ENCODE peak calls at places on chromosomes 11 and 22, in seven cellular contexts. F is neuronal stem cell, R is mesendoderm, D is IMR-90, U is H9, H is H1, Q is trophoblast cell. B is an unnamed sample.

GRCh38 chr22:49269371-49269770 is 558.3 kb downstream of the BRD1 start:
- DNase-seq in D (no peak), R (peak; percentile 57), H (peak; percentile 53), F (no peak), U (peak; percentile 79), Q (no peak), B (no peak)

GRCh38 chr11:103878646-103879045 is 157.8 kb upstream of the DDI1 start:
- DNase-seq in Q (no peak), U (no peak), R (no peak), F (no peak), H (no peak), D (no peak), B (no peak)

GRCh38 chr11:68269414-68270081 is 2.2 kb downstream of the C11orf24 start:
- DNase-seq in D (peak; percentile 92), H (no peak), R (peak; percentile 48), Q (peak; percentile 87), F (no peak), U (peak; percentile 14), B (peak; percentile 90)

GRCh38 chr22:32880906-32881596 is 79.5 kb downstream of the TIMP3 start:
- DNase-seq in F (no peak), H (no peak), Q (no peak), R (peak; percentile 81), D (peak; percentile 73), U (no peak), B (peak; percentile 82)

GRCh38 chr11:76624515-76625379 is 45.8 kb downstream of the LRRC32 start:
- DNase-seq in R (peak; percentile 96), H (no peak), D (no peak), U (no peak), F (no peak), Q (no peak), B (no peak)

GRCh38 chr11:112797653-112798293 is 163.4 kb upstream of the NCAM1 start:
- DNase-seq in F (peak; percentile 35), D (no peak), H (peak; percentile 43), Q (peak; percentile 51), U (peak; percentile 82), R (peak; percentile 84), B (peak; percentile 6)

GRCh38 chr11:84993386-84993785 is 633.8 kb downstream of the DLG2 start:
- DNase-seq in U (peak; percentile 58), F (no peak), D (no peak), R (peak; percentile 75), H (peak; percentile 7), Q (no peak), B (no peak)

GRCh38 chr22:17303840-17304779 is 65.2 kb upstream of the CECR2 start:
- DNase-seq in U (no peak), F (no peak), Q (peak; percentile 0), R (no peak), D (no peak), H (no peak), B (no peak)

GRCh38 chr11:47001666-47002285 is 65.2 kb downstream of the CSTPP1 start:
- DNase-seq in R (peak; percentile 67), H (no peak), F (no peak), D (peak; percentile 41), Q (peak; percentile 9), U (no peak), B (peak; percentile 29)

GRCh38 chr11:94849836-94850235 is 81.7 kb downstream of the AMOTL1 start:
- DNase-seq in D (peak; percentile 23), R (no peak), Q (no peak), U (no peak), F (no peak), H (no peak), B (no peak)

GRCh38 chr11:114131366-114131963 is 72.0 kb downstream of the ZBTB16 start:
- DNase-seq in Q (no peak), D (no peak), H (no peak), R (no peak), F (no peak), U (no peak), B (peak; percentile 61)

GRCh38 chr11:120013325-120014250 is 124.3 kb downstream of the TRIM29 start:
- DNase-seq in R (peak; percentile 93), Q (peak; percentile 47), F (peak; percentile 54), H (peak; percentile 81), D (peak; percentile 10), U (peak; percentile 96), B (peak; percentile 24)

GRCh38 chr11:19903620-19904069 is 191.0 kb downstream of the NAV2 start:
- DNase-seq in U (peak; percentile 73), F (peak; percentile 72), D (peak; percentile 83), H (peak; percentile 23), R (peak; percentile 80), Q (peak; percentile 89), B (peak; percentile 79)

GRCh38 chr11:81963018-81963417 is 770.6 kb downstream of the FAM181B start:
- DNase-seq in D (no peak), Q (peak; percentile 18), U (no peak), F (no peak), R (peak; percentile 23), H (no peak), B (no peak)

GRCh38 chr11:35558468-35558867 is 33.1 kb upstream of the PAMR1 start:
- DNase-seq in U (no peak), H (no peak), Q (peak; percentile 76), R (no peak), F (no peak), D (peak; percentile 81), B (peak; percentile 93)

GRCh38 chr11:73323464-73323863 is 15.4 kb downstream of the ARHGEF17 start:
- DNase-seq in H (no peak), U (peak; percentile 84), F (no peak), D (peak; percentile 77), Q (peak; percentile 33), R (peak; percentile 89), B (peak; percentile 84)

GRCh38 chr22:44438481-44439131 is 59.4 kb downstream of the RTL6 start:
- DNase-seq in D (no peak), H (no peak), R (no peak), F (no peak), U (no peak), Q (no peak), B (no peak)

GRCh38 chr11:2276999-2277328 is 6.6 kb upstream of the ASCL2 start:
- DNase-seq in U (peak; percentile 28), D (no peak), R (no peak), F (no peak), H (no peak), Q (no peak), B (no peak)

GRCh38 chr22:37062366-37062655 is 10.8 kb downstream of the KCTD17 start:
- DNase-seq in H (no peak), D (no peak), F (no peak), Q (no peak), R (no peak), U (no peak), B (no peak)

GRCh38 chr11:70677232-70677916 is 279.0 kb downstream of the CTTN start:
- DNase-seq in F (no peak), H (no peak), R (no peak), U (no peak), D (no peak), Q (no peak), B (no peak)

GRCh38 chr11:70678931-70679900 is 280.9 kb downstream of the CTTN start:
- DNase-seq in D (no peak), H (no peak), R (no peak), F (no peak), Q (no peak), U (no peak), B (no peak)

GRCh38 chr11:70672991-70673670 is 274.8 kb downstream of the CTTN start:
- DNase-seq in R (no peak), Q (no peak), F (no peak), U (no peak), D (no peak), H (no peak), B (no peak)

GRCh38 chr11:70674605-70675004 is 276.3 kb downstream of the CTTN start:
- DNase-seq in D (no peak), R (no peak), H (no peak), F (no peak), U (no peak), Q (no peak), B (no peak)

GRCh38 chr11:70675697-70676374 is 277.5 kb downstream of the CTTN start:
- DNase-seq in F (no peak), H (no peak), D (no peak), R (no peak), U (no peak), Q (no peak), B (peak; percentile 20)
- H2AK5ac ChIP-seq in F (peak overlapping the region; percentile 11), H (no peak overlapping the region), D (no peak overlapping the region), R (no peak overlapping the region), U (no peak overlapping the region), Q (no peak overlapping the region), B (no peak overlapping the region)

DNA sequence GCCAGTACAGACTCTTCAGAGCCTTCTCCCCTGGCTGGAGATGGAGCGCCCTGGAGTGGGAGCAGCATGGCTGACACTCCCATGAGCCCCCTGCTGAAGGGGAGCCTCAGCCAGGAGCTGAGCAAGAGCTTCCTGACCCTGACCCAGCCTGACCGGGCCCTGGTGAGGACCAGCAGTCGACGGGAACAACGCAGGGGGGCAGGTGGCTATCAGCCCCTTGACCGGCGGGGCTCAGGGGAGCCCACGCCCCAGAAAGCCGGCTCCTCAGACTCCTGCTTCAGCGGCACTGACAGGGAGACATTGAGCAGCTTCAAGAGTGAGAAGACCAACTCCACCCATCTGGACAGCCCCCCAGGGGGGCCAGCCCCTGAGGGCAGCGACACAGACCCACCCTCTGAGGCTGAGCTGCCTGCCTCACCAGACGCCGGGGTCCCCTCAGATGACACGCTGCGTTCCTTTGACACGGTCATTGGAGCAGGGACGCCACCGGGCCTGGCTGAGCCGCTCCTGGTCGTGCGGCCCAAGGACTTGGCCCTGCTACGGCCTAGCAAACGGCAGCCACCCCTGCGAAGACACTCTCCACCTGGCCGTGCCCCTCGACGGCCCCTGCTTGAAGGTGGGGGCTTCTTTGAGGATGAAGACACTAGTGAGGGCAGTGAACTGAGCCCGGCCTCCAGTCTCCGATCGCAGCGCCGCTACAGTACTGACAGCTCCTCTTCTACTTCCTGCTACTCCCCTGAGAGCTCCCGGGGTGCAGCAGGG is 2.6 kb downstream of the PCNX3 start:
- DNase-seq in H (no peak), R (no peak), U (no peak), F (no peak), D (no peak), Q (no peak), B (no peak)
- H2AK5ac ChIP-seq in H (no peak overlapping the region), R (no peak overlapping the region), U (no peak overlapping the region), F (no peak overlapping the region), D (no peak overlapping the region), Q (no peak overlapping the region), B (no peak overlapping the region)

GRCh38 chr11:43269229-43269928 is 42.4 kb upstream of the API5 start:
- DNase-seq in U (peak; percentile 59), H (no peak), F (no peak), D (no peak), Q (no peak), R (peak; percentile 18), B (no peak)
- H2AK5ac ChIP-seq in U (no peak overlapping the region), H (no peak overlapping the region), F (no peak overlapping the region), D (no peak overlapping the region), Q (no peak overlapping the region), R (no peak overlapping the region), B (no peak overlapping the region)

GRCh38 chr22:23205330-23205729 is 25.0 kb downstream of the BCR start:
- DNase-seq in R (no peak), Q (no peak), F (no peak), D (no peak), H (no peak), U (no peak), B (no peak)

GRCh38 chr22:23204541-23205157 is 24.3 kb downstream of the BCR start:
- DNase-seq in U (no peak), R (no peak), F (no peak), D (no peak), Q (no peak), H (no peak), B (no peak)

GRCh38 chr22:23204125-23204488 is 23.8 kb downstream of the BCR start:
- DNase-seq in D (no peak), R (no peak), F (no peak), H (no peak), U (no peak), Q (no peak), B (no peak)

GRCh38 chr22:23202812-23203451 is 22.6 kb downstream of the BCR start:
- DNase-seq in F (no peak), H (no peak), R (no peak), U (no peak), D (no peak), Q (no peak), B (no peak)

GRCh38 chr22:23203452-23204124 is 23.3 kb downstream of the BCR start:
- DNase-seq in R (no peak), H (no peak), D (no peak), Q (no peak), F (no peak), U (no peak), B (no peak)
- H2AK5ac ChIP-seq in R (no peak overlapping the region), H (peak overlapping the region; percentile 95), D (no peak overlapping the region), Q (no peak overlapping the region), F (no peak overlapping the region), U (no peak overlapping the region), B (no peak overlapping the region)